ENCODE peak calls at places on chromosomes 11 and 22, in ten cellular contexts. D is mucosa of descending colon; F is gastrocnemius medialis; L is CD8-positive, alpha-beta memory T cell; U is hepatocyte; P is neuronal stem cell; B is pancreas; O is psoas muscle; W is Panc1; K is SK-N-SH. S is an unnamed sample.
A peak's percentile ranks its signal among the peaks of the same experiment; 100 is the strongest.

GRCh38 chr11:69035959-69036340 is 12.8 kb upstream of the TPCN2 start:
- DNase-seq in K (no peak), B (peak; percentile 15), W (no peak), O (peak; percentile 25), L (no peak), U (no peak), F (no peak), D (no peak), P (no peak), S (no peak)

GRCh38 chr22:27378343-27378800 is 423.2 kb downstream of the MN1 start:
- DNase-seq in W (no peak), K (no peak), L (no peak), O (no peak), U (no peak), D (no peak), B (peak; percentile 31), F (no peak), P (no peak), S (peak; percentile 64)

GRCh38 chr11:76672431-76673163 is 2.0 kb upstream of the LRRC32 start:
- DNase-seq in K (no peak), P (no peak), D (peak; percentile 56), B (no peak), L (peak; percentile 76), U (no peak), F (no peak), W (no peak), O (no peak), S (no peak)

GRCh38 chr11:107785401-107785800 is 73.2 kb downstream of the SLC35F2 start:
- DNase-seq in P (no peak), D (no peak), B (no peak), K (no peak), F (no peak), U (no peak), O (no peak), L (no peak), W (no peak), S (no peak)

GRCh38 chr11:76392889-76393288 is 11.8 kb downstream of the GVQW3 start:
- DNase-seq in K (no peak), P (no peak), D (no peak), B (no peak), O (no peak), W (no peak), L (no peak), F (no peak), U (no peak), S (no peak)

GRCh38 chr11:95108159-95108611 is 18.5 kb downstream of the ENDOD1 start:
- DNase-seq in D (peak; percentile 38), W (no peak), K (no peak), P (no peak), L (no peak), B (no peak), O (peak; percentile 54), U (peak; percentile 41), F (peak; percentile 66), S (no peak)

GRCh38 chr11:75969626-75970308 is 154.8 kb downstream of the UVRAG start:
- DNase-seq in U (no peak), O (no peak), W (peak; percentile 15), F (no peak), P (no peak), K (no peak), B (no peak), L (no peak), D (no peak), S (no peak)

GRCh38 chr11:29184939-29185890 is 831.6 kb downstream of the KCNA4 start:
- DNase-seq in W (no peak), U (no peak), O (no peak), D (no peak), B (no peak), F (no peak), K (no peak), P (no peak), L (no peak), S (peak; percentile 2)

GRCh38 chr22:37225481-37225880 is 13.2 kb upstream of the SSTR3 start:
- DNase-seq in U (no peak), P (no peak), B (no peak), F (no peak), K (no peak), W (no peak), O (no peak), L (no peak), D (no peak), S (no peak)

GRCh38 chr11:70471254-70471653 is 72.9 kb downstream of the CTTN start:
- DNase-seq in O (no peak), D (no peak), L (peak; percentile 48), P (peak; percentile 32), K (peak; percentile 56), B (no peak), U (peak; percentile 48), W (no peak), F (no peak), S (peak; percentile 58)

GRCh38 chr11:16615480-16615879 is 123.0 kb upstream of the C11orf58 start:
- DNase-seq in O (no peak), U (no peak), D (no peak), B (no peak), W (no peak), F (no peak), K (no peak), L (no peak), P (no peak), S (no peak)

GRCh38 chr11:56819916-56820315 is 71.4 kb upstream of the OR9G4 start:
- DNase-seq in L (no peak), P (no peak), D (no peak), U (no peak), W (no peak), O (no peak), B (no peak), K (no peak), F (no peak), S (peak; percentile 4)

GRCh38 chr11:107713009-107713408 is 1.2 kb upstream of the SLN start:
- DNase-seq in L (no peak), O (no peak), D (no peak), K (no peak), B (no peak), U (no peak), F (no peak), P (no peak), W (no peak), S (no peak)

GRCh38 chr11:48142886-48143285 is 73.7 kb upstream of the OR4B1 start:
- DNase-seq in K (no peak), U (no peak), B (no peak), W (no peak), O (no peak), F (no peak), L (no peak), D (no peak), P (no peak), S (no peak)

DNA sequence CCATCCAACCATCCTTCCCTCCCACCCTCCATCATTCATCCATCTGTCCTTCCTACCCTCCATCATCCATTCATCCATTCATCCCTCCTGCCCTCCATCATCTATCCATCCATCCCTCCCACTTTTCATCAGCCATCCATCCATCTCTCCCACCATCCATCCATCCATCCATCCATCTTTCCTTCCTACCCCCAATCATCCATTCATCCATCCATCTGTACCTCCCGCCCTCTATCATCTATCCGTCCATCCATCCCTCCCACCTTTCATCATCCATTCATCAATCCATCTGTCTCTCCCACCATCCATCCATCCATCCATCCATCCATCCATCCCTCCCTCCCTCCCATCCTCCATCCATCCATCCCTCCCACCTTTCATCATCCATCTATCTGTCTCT is 968.8 kb downstream of the BRD1 start:
- DNase-seq in F (no peak), K (no peak), O (no peak), P (no peak), U (no peak), D (no peak), W (no peak), L (no peak), B (no peak), S (no peak)
- H3K9me3 ChIP-seq in F (no peaks in the 10 kb centered on the region), K (no peaks in the 10 kb centered on the region), O (no peaks in the 10 kb centered on the region), P (no peaks in the 10 kb centered on the region), U (no peaks in the 10 kb centered on the region), D (no peaks in the 10 kb centered on the region), W (no peaks in the 10 kb centered on the region), L (no peaks in the 10 kb centered on the region), B (no peaks in the 10 kb centered on the region), S (peaks cover 4% of the 10 kb centered on the region)

GRCh38 chr11:74871037-74871436 is 77.9 kb downstream of the XRRA1 start:
- DNase-seq in L (no peak), D (no peak), B (no peak), F (no peak), K (no peak), P (no peak), O (no peak), U (no peak), W (no peak), S (peak; percentile 22)
- H3K9me3 ChIP-seq in L (peaks cover 44% of the 10 kb centered on the region), D (peaks cover 73% of the 10 kb centered on the region), B (no peaks in the 10 kb centered on the region), F (no peaks in the 10 kb centered on the region), K (peaks cover 42% of the 10 kb centered on the region), P (peaks cover 24% of the 10 kb centered on the region), O (peaks cover 64% of the 10 kb centered on the region), U (peaks cover 38% of the 10 kb centered on the region), W (peaks cover 50% of the 10 kb centered on the region), S (peaks cover 13% of the 10 kb centered on the region)

GRCh38 chr11:134503104-134503503 is 91.1 kb upstream of the B3GAT1 start:
- DNase-seq in U (no peak), F (no peak), O (no peak), W (no peak), P (no peak), D (no peak), B (no peak), K (no peak), L (no peak), S (no peak)

GRCh38 chr11:134506046-134506445 is 94.0 kb upstream of the B3GAT1 start:
- DNase-seq in F (no peak), K (no peak), O (no peak), W (no peak), L (no peak), D (no peak), U (no peak), B (no peak), P (no peak), S (no peak)

GRCh38 chr11:134503596-134503995 is 91.6 kb upstream of the B3GAT1 start:
- DNase-seq in B (no peak), K (no peak), P (no peak), L (no peak), F (no peak), D (no peak), O (no peak), W (no peak), U (no peak), S (no peak)

GRCh38 chr11:134505125-134505524 is 93.1 kb upstream of the B3GAT1 start:
- DNase-seq in W (no peak), P (no peak), B (no peak), F (no peak), K (peak; percentile 54), O (no peak), L (no peak), D (no peak), U (no peak), S (no peak)

GRCh38 chr11:134504146-134504905 is 92.3 kb upstream of the B3GAT1 start:
- DNase-seq in W (no peak), L (no peak), U (no peak), D (no peak), K (peak; percentile 44), F (no peak), B (no peak), O (no peak), P (no peak), S (no peak)
- H3K9me3 ChIP-seq in W (no peaks in the 10 kb centered on the region), L (no peaks in the 10 kb centered on the region), U (no peaks in the 10 kb centered on the region), D (no peaks in the 10 kb centered on the region), K (no peaks in the 10 kb centered on the region), F (no peaks in the 10 kb centered on the region), B (no peaks in the 10 kb centered on the region), O (no peaks in the 10 kb centered on the region), P (peaks cover 2% of the 10 kb centered on the region), S (no peaks in the 10 kb centered on the region)

DNA sequence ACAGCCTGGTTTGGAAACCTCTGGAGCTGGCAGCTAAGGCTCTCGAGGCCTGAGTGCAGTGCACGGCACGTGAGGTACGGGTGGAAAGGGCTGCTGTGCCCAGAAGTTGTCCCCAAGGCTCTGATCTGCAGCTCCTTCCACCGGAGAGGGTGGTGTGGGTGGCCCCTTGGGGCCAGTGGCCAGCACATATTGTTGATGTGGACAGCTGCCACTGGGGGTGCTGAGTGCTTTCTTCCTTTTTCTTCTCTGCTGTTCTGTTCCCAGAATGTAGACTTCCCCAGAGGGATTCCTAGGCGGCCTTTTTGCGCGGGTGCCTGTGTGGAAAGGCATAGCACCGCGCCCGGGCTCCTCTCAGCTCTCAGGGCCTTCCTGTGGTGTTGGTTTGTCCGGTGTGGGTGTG is 1476.5 kb downstream of the TBC1D22A start:
- DNase-seq in D (no peak), B (no peak), P (no peak), U (no peak), L (no peak), W (no peak), O (no peak), K (no peak), F (no peak), S (no peak)
- H3K9me3 ChIP-seq in D (peaks cover under 1% of the 10 kb centered on the region), B (no peaks in the 10 kb centered on the region), P (peaks cover 5% of the 10 kb centered on the region), U (no peaks in the 10 kb centered on the region), L (no peaks in the 10 kb centered on the region), W (peaks cover 2% of the 10 kb centered on the region), O (peaks cover 4% of the 10 kb centered on the region), K (no peaks in the 10 kb centered on the region), F (no peaks in the 10 kb centered on the region), S (peaks cover 3% of the 10 kb centered on the region)